ENCODE peak calls at places on chromosome 12, in six cellular contexts. R, C, Y, F, D and V are unnamed samples.

GRCh38 chr12:108565976-108566375 is 3.6 kb downstream of the ISCU start:
- DNase-seq in R (peak), C (no peak), Y (peak), F (peak), D (peak), V (peak)

GRCh38 chr12:87150969-87151662 is 878.1 kb downstream of the C12orf50 start:
- DNase-seq in R (no peak), C (peak), Y (no peak), F (no peak), D (peak), V (no peak)

GRCh38 chr12:122944588-122944987 is 21.7 kb downstream of the ABCB9 start:
- DNase-seq in R (peak), C (no peak), Y (peak), F (peak), D (peak), V (peak)

GRCh38 chr12:69933115-69933552 is 108.1 kb downstream of the MYRFL start:
- DNase-seq in R (no peak), C (peak), Y (no peak), F (no peak), D (no peak), V (no peak)

GRCh38 chr12:40106655-40107054 is 774 bp upstream of the SLC2A13 start:
- DNase-seq in R (no peak), C (no peak), Y (no peak), F (no peak), D (peak), V (no peak)

GRCh38 chr12:40107098-40107802 is 1.4 kb upstream of the SLC2A13 start:
- DNase-seq in R (peak), C (peak), Y (peak), F (peak), D (peak), V (peak)

GRCh38 chr12:98939350-98939749 is 294.3 kb downstream of the APAF1 start:
- DNase-seq in R (peak), C (peak), Y (peak), F (peak), D (peak), V (no peak)

GRCh38 chr12:106629797-106630669 is 47.2 kb downstream of the RFX4 start:
- DNase-seq in R (peak), C (no peak), Y (no peak), F (no peak), D (peak), V (no peak)

GRCh38 chr12:65857875-65858274 is 33.6 kb downstream of the HMGA2 start:
- DNase-seq in R (no peak), C (no peak), Y (no peak), F (no peak), D (no peak), V (no peak)

GRCh38 chr12:54956818-54957641 is 27.5 kb downstream of the TESPA1 start:
- DNase-seq in R (no peak), C (peak), Y (no peak), F (no peak), D (no peak), V (no peak)

GRCh38 chr12:121762269-121762668 is 31.2 kb downstream of the RHOF start:
- DNase-seq in R (no peak), C (no peak), Y (peak), F (peak), D (no peak), V (no peak)

GRCh38 chr12:48198985-48199384 is 4.1 kb downstream of the OR10AD1 start:
- DNase-seq in R (no peak), C (no peak), Y (no peak), F (no peak), D (no peak), V (no peak)

GRCh38 chr12:114631242-114631641 is 52.7 kb downstream of the TBX3 start:
- DNase-seq in R (no peak), C (no peak), Y (no peak), F (no peak), D (no peak), V (no peak)

GRCh38 chr12:60148109-60148508 is 552.3 kb downstream of the SLC16A7 start:
- DNase-seq in R (peak), C (no peak), Y (peak), F (peak), D (peak), V (peak)

GRCh38 chr12:119992129-119992705 is 3.2 kb downstream of the BICDL1 start:
- DNase-seq in R (no peak), C (no peak), Y (no peak), F (no peak), D (no peak), V (no peak)

GRCh38 chr12:2301531-2302461 is 249.0 kb downstream of the CACNA1C start:
- DNase-seq in R (peak), C (no peak), Y (peak), F (peak), D (no peak), V (no peak)

GRCh38 chr12:84727964-84728363 is 184.6 kb downstream of the SLC6A15 start:
- DNase-seq in R (peak), C (no peak), Y (no peak), F (no peak), D (peak), V (peak)

GRCh38 chr12:48937170-48937569 is 11.9 kb upstream of the FKBP11 start:
- DNase-seq in R (peak), C (peak), Y (no peak), F (no peak), D (no peak), V (no peak)

GRCh38 chr12:22285871-22286270 is 48.6 kb downstream of the ST8SIA1 start:
- DNase-seq in R (peak), C (no peak), Y (no peak), F (no peak), D (no peak), V (no peak)

GRCh38 chr12:108806921-108807320 is 50.5 kb downstream of the SSH1 start:
- DNase-seq in R (peak), C (peak), Y (no peak), F (no peak), D (no peak), V (no peak)

DNA sequence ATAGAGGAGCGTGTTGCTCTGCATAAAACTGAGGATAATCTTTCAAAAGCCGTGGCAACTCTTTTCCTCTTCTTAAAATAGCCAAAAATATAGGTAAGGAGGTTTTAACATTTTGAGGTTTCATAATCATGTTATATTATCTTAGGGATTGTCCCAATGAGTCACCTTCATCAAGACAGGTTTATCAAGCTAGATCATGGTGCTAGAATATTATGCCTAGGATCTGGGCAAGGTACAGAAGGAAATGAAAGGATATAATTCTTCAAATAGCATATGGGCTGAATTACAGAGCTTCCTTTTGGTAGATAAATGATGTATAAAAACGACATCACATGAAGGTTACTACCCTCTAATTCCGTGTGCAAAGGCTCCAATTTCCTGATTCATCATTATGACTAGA is 28.7 kb upstream of the TBC1D15 start:
- DNase-seq in R (peak), C (no peak), Y (no peak), F (no peak), D (peak), V (no peak)
- H2AFZ ChIP-seq in R (no peak), C (no peak), Y (no peak), F (no peak), D (no peak), V (no peak)

DNA sequence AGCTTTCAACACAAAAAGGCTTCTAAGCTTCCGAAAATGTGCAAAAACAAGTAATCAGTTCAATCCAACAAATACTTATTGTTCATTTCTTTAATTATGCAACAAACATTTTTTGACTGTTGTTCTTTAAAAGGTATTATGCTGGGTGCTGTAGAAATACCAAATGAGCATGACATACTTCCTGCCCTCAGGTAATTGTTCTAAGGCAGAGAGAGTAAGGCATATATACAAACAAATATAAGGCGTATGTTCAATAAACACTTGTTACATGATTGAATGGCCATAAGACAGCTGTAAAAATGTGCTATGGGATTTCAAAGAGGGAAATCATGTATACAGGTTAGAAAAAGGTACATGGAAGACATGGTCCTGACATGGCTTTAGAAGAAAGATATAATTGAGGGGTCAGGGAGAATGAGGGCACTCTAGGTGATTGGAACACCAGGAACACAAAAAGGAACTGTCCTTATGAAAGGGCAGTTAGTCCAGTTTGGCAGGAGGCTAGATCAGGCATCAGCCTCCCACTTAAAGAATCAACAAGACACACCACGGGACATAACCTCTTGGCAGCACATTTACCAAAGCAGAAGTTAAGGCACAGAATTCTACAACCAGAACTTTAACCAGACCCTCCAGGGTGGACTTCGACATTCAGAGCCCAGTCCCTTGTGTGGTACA is 135.8 kb upstream of the SCAF11 start:
- DNase-seq in R (no peak), C (no peak), Y (no peak), F (no peak), D (peak), V (no peak)
- H3K4me3 ChIP-seq in R (peak), C (no peak), Y (no peak), F (no peak), D (peak), V (no peak)

DNA sequence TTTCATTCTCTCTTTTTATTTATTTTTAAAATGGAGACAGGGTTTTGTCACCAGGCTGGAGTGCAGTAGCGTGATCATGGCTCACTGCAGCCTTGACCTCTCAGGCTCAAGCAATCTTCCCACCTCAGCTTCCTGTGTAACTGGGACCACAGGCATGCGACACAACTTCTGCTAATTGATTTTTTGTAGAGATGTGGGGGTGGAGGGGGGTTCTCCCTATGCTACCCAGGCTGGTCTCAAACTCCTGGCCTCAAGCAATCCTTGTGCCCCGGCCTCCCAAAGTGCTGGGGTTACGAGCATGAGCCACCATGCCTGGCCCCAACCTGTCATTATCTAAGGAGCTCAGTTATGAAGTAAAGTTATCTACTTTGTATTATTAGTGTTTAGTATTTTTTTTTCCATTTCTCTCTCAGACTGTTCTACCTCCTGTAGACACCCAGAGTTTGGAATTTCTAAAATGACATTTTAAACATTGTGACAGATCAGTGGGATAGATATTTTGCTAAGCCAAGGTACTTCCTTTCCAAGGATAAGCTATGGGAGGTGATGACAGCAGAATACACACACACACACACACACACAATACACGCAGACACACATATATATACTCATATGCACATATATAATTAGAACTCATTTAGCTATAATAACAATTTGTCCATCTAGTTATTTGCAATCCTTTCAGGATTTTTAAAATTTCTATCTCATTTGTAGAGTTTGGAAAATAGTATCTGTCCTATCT is 2.1 kb upstream of the USP44 start:
- DNase-seq in R (no peak), C (no peak), Y (no peak), F (no peak), D (no peak), V (no peak)
- H2AFZ ChIP-seq in R (no peak), C (no peak), Y (no peak), F (no peak), D (no peak), V (no peak)

GRCh38 chr12:7905071-7905470 is 30.9 kb downstream of the SLC2A3 start:
- DNase-seq in R (no peak), C (no peak), Y (no peak), F (peak), D (peak), V (no peak)
- H3K4me3 ChIP-seq in R (no peak), C (no peak), Y (no peak), F (no peak), D (no peak), V (no peak)

GRCh38 chr12:17139926-17140325 is 534.0 kb upstream of the LMO3 start:
- DNase-seq in R (no peak), C (no peak), Y (no peak), F (no peak), D (peak), V (no peak)
- H2AFZ ChIP-seq in R (no peak), C (no peak), Y (no peak), F (no peak), D (no peak), V (no peak)

GRCh38 chr12:46578190-46578982 is 205.8 kb upstream of the SLC38A2 start:
- DNase-seq in R (no peak), C (no peak), Y (no peak), F (no peak), D (no peak), V (no peak)
- H3K4me3 ChIP-seq in R (no peak), C (no peak), Y (no peak), F (no peak), D (no peak), V (no peak)

GRCh38 chr12:52990206-52990605 is 16.1 kb upstream of the EIF4B start:
- DNase-seq in R (peak), C (no peak), Y (peak), F (no peak), D (no peak), V (no peak)

GRCh38 chr12:52988933-52989332 is 17.3 kb upstream of the EIF4B start:
- DNase-seq in R (no peak), C (no peak), Y (no peak), F (no peak), D (no peak), V (no peak)

GRCh38 chr12:52992699-52993557 is 13.3 kb upstream of the EIF4B start:
- DNase-seq in R (peak), C (no peak), Y (peak), F (no peak), D (peak), V (no peak)

DNA sequence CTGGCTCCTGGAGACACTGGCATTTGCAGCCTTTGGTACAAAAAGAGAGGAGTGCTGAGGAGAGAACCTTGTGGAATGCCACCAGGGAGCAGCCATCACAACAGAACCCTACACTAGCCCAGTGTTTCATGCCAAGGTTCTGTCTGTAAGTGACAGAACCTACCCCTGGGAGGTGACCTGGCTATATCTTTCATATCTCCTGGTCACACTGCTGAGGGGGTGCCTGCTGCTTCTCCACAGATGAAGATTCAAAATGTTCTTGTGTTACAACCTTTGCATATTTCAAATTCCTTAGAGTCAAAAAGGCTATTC is 12.7 kb upstream of the EIF4B start:
- DNase-seq in R (no peak), C (no peak), Y (no peak), F (no peak), D (no peak), V (no peak)
- H2AFZ ChIP-seq in R (peak), C (peak), Y (peak), F (no peak), D (peak), V (no peak)

DNA sequence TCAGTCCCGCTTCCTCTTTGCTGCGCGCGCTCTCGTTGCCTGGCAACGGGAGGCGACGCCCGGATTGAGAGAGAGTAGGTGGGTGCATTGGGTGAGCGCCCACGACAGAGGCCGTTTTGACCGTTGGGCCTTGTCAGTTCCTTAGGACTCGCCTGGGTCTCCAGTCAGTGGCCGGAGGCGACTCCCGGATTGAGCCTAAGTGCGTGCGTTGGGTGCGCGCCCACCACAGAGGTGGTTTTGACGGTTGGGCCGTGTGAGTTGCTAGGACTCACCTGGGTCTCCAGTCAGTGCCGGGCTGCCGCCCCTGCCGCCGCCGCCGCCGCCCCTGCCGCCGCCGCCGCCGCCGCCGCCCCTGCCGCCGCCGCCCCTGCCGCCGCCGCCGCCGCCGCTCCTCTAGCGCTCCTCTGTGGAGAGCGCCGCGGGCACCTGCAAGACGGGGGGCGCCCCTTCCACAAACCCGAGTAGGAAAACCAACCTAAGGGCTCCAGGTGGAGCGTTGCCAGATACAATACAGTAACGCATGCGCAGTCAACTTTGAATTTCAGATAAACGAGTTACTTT is 37.2 kb downstream of the APOBEC1 start:
- DNase-seq in R (no peak), C (peak), Y (no peak), F (no peak), D (no peak), V (no peak)
- H3K4me3 ChIP-seq in R (no peak), C (peak), Y (no peak), F (no peak), D (no peak), V (no peak)

DNA sequence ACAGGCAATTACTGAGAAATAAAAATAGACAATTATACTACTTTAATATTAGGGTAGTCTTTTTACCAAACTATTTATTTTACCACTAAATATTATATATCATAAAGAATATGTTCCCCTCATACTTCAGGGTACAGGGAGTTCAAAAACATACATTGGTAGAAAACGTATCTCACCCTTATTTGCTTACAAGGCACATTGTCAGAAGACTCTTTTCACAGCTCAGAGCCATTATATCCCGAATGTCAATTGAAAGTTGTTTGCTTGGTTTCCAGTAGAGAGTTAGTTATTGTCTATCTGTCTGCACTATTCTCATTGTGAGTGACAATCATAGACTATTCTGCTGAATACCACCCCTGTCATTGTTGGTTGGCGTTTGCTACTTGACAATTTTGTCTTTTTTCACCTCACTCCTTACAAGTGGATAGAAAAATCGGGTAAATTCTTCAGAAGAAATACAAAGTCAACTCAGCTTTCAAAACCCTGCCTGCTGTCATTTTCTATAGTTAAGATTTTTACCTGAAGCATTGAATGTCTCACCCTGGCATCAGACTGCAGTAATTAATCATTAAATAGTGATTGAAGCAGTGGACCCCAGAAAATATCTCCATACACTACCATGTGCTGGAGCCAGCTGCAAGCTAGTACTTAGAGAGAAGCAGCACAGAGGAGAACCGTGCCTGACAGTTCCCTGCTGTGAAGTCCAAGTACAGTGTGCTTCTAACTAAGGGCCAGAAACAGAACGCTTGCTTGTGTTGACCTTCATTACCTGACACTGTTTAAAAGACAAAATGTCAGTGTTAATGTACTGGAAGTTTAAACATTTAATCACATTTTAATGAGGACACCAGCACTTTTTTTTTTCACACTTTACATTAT is 510.6 kb downstream of the RERGL start:
- DNase-seq in R (no peak), C (no peak), Y (no peak), F (no peak), D (no peak), V (no peak)
- H2AFZ ChIP-seq in R (no peak), C (no peak), Y (no peak), F (no peak), D (no peak), V (no peak)

GRCh38 chr12:96698521-96698920 is 208.5 kb upstream of the NEDD1 start:
- DNase-seq in R (peak), C (no peak), Y (no peak), F (no peak), D (peak), V (no peak)
- H3K4me3 ChIP-seq in R (no peak), C (no peak), Y (no peak), F (no peak), D (no peak), V (no peak)